ENCODE peak calls at places on chromosome 22, in six cellular contexts. G is A673, N is ascending aorta, O is hepatocyte, A is neuronal stem cell, T is transverse colon. P is an unnamed sample.

GRCh38 chr22:30347255-30347892 is 9.3 kb downstream of the SF3A1 start:
- DNase-seq in G (no peak), A (no peak), N (no peak), T (no peak), O (no peak), P (no peak)

GRCh38 chr22:25777870-25778269 is 35.9 kb downstream of the MYO18B start:
- DNase-seq in O (peak), T (no peak), N (no peak), A (no peak), G (peak), P (peak)

GRCh38 chr22:29268511-29269229 is 602 bp downstream of the EWSR1 start:
- DNase-seq in T (peak), G (peak), N (no peak), O (peak), A (peak), P (peak)

GRCh38 chr22:35733742-35734516 is 16.3 kb downstream of the APOL5 start:
- DNase-seq in O (no peak), A (no peak), T (no peak), G (no peak), N (no peak), P (peak)

GRCh38 chr22:37425800-37426531 is 1.3 kb downstream of the ELFN2 start:
- DNase-seq in T (no peak), N (no peak), O (peak), A (no peak), G (no peak), P (peak)

GRCh38 chr22:46113910-46114517 is 36.3 kb upstream of the PPARA start:
- DNase-seq in T (no peak), O (no peak), N (no peak), G (no peak), A (no peak), P (no peak)

GRCh38 chr22:16131918-16132317 is 442.1 kb downstream of the POTEH start:
- DNase-seq in N (no peak), O (no peak), G (no peak), A (no peak), T (no peak), P (no peak)

GRCh38 chr22:19174106-19175025 is 4.2 kb downstream of the SLC25A1 start:
- DNase-seq in N (no peak), T (no peak), A (no peak), G (peak), O (peak), P (peak)

GRCh38 chr22:43435851-43436535 is 24.2 kb downstream of the MPPED1 start:
- DNase-seq in T (no peak), G (no peak), A (no peak), O (no peak), N (no peak), P (no peak)

GRCh38 chr22:29393019-29393608 is 4.7 kb upstream of the AP1B1 start:
- DNase-seq in O (peak), G (no peak), A (no peak), N (no peak), T (no peak), P (no peak)

GRCh38 chr22:43425976-43426785 is 14.4 kb downstream of the MPPED1 start:
- DNase-seq in A (no peak), T (no peak), N (no peak), G (no peak), O (no peak), P (no peak)

GRCh38 chr22:32596471-32596870 is 121.9 kb downstream of the FBXO7 start:
- DNase-seq in N (no peak), O (no peak), G (no peak), A (no peak), T (no peak), P (no peak)

DNA sequence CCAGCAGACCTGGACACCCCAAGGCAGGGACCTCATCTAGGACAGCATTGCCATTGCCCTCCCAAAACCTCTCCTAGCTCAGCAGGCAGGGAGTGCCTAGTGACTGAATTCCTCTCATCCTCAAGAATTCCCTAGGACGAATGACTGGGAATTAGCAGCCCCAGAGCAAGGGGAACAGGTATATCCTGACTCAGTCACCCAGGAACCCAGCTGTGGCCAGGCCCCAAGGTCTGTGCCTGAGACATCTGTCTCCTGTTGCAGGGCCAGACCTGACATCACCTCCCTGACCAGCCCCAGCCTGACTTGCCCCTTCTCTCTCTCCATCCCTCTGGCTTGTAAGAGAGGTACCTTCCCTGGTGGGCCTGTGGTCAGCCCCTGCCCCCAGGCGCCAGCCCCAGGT is 39.0 kb upstream of the SUSD2 start:
- DNase-seq in T (no peak), N (no peak), G (no peak), O (no peak), A (no peak), P (no peak)
- H3K27ac ChIP-seq in T (no peak), N (peak), G (no peak), O (no peak), A (no peak), P (no peak)

DNA sequence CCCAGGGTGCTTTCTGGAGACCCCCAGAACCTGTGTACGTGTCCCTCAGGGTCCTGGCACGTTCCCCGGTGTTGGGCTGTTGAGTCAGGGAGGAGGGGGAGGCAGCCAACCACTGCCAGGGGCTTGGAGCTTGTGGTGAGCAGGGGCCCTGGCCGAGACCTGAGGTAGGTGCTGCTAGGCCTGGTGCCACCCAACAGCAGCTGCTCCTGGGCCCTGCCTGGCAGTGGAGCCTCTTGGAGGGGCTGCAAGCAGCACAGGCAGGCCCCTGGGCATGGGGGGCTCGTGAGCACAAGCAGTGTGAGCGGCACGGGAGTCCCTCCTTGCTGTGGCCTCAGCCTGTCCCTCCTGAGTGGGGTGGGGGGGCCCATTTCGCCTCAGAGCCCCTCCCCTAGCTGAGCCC is 7.2 kb upstream of the SELENOO start:
- DNase-seq in O (no peak), A (no peak), T (no peak), N (no peak), G (no peak), P (no peak)
- H3K27ac ChIP-seq in O (no peak), A (no peak), T (no peak), N (no peak), G (no peak), P (no peak)

GRCh38 chr22:45010532-45010900 is 711 bp upstream of the PHF21B start:
- DNase-seq in G (no peak), O (no peak), A (no peak), T (no peak), N (no peak), P (no peak)
- H3K27ac ChIP-seq in G (peak), O (peak), A (peak), T (no peak), N (no peak), P (peak)

GRCh38 chr22:38719196-38719595 is 13.5 kb downstream of the GTPBP1 start:
- DNase-seq in N (no peak), A (no peak), O (no peak), G (no peak), T (peak), P (no peak)
- H3K27ac ChIP-seq in N (peak), A (no peak), O (peak), G (no peak), T (no peak), P (no peak)

GRCh38 chr22:24427500-24428164 is at the start of gene ADORA2A:
- DNase-seq in N (no peak), O (no peak), A (no peak), T (peak), G (no peak), P (no peak)
- H3K27ac ChIP-seq in N (no peak), O (no peak), A (no peak), T (peak), G (no peak), P (no peak)

GRCh38 chr22:24465566-24465965 is 29.6 kb upstream of the UPB1 start:
- DNase-seq in N (no peak), A (no peak), T (no peak), G (no peak), O (peak), P (peak)
- H3K27ac ChIP-seq in N (no peak), A (no peak), T (no peak), G (no peak), O (peak), P (peak)

DNA sequence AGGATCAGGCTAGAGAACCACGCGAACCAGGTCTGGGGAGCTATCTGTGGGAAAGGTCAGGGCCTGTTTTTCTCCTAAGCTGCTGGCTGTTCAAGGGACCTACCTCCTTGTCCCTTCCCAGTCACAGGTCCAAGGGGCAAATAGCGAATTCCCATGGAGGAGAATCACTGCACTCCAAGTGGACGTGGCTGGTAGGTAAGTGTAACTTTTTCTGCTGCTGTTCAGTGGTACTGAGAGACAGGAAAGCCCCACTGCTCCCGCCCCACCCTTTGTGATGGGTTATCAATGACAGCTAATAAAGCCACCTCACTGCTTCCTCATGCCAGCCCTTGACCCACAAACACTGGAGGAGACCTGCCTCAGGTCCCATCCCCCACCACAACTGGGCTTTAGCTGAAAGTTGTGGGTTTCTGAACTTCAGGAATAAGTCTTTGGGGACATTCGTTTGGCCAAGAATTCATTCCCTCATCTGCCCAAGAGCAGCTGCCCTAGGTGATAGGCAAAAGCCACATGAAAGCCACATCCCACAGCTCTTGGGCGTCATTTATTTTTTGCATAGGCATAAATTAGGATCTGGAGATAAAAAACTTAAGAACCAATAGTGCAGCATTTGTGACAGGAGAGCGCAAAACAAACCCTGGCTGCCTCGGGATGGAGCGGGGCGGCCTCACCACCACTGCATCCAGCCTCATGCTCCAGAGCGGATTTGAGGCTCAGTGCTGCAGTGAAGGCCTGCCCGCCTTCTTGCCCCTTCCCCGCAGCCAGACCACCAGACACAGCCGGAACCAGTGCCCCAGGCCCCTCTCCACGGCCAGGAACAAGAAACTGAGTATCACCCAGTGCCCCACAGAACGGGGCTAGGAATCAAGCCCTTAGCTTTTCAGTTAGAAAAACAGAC is 21.3 kb downstream of the SUN2 start:
- DNase-seq in N (no peak), A (no peak), O (peak), T (no peak), G (no peak), P (no peak)
- H3K27ac ChIP-seq in N (peak), A (no peak), O (peak), T (peak), G (peak), P (no peak)

GRCh38 chr22:49784987-49785614 is 42.6 kb downstream of the BRD1 start:
- DNase-seq in O (no peak), N (no peak), A (no peak), G (no peak), T (no peak), P (no peak)
- H3K27ac ChIP-seq in O (no peak), N (no peak), A (no peak), G (peak), T (no peak), P (no peak)